ENCODE peak calls at places on chromosomes 3 and 15, in seven cellular contexts. A is ovary; B is lung; O is Peyer's patch; U is dorsolateral prefrontal cortex; D is transverse colon; I is CD4-positive, alpha-beta memory T cell. G is an unnamed sample. For H3K27me3, the result is how much of the 10 kb centered on the place peaks cover.

GRCh38 chr3:9704343-9705322 is 1.0 kb downstream of the CPNE9 start:
- DNase-seq in U (peak), I (peak), A (peak), O (no peak), B (peak), D (peak), G (no peak)

GRCh38 chr15:32030795-32031194 is 480 bp downstream of the CHRNA7 start:
- DNase-seq in U (no peak), I (no peak), O (no peak), B (no peak), D (no peak), A (no peak), G (no peak)

GRCh38 chr3:182969277-182969676 is 11.1 kb downstream of the DCUN1D1 start:
- DNase-seq in O (no peak), A (no peak), B (no peak), U (no peak), D (no peak), I (no peak), G (no peak)

GRCh38 chr15:64134322-64134829 is 17.2 kb upstream of the SNX22 start:
- DNase-seq in A (peak), I (no peak), O (no peak), U (peak), D (no peak), B (peak), G (no peak)

GRCh38 chr15:51828621-51829359 is 663 bp upstream of the TMOD3 start:
- DNase-seq in O (no peak), B (peak), U (no peak), A (no peak), D (no peak), I (no peak), G (no peak)

GRCh38 chr3:126553284-126553811 is 5.4 kb downstream of the C3orf22 start:
- DNase-seq in A (peak), O (peak), B (no peak), D (peak), I (no peak), U (peak), G (no peak)

GRCh38 chr15:84842781-84843180 is 25.6 kb downstream of the ALPK3 start:
- DNase-seq in A (no peak), U (no peak), B (no peak), I (no peak), D (no peak), O (no peak), G (no peak)

GRCh38 chr3:28667646-28668376 is 319.2 kb upstream of the AZI2 start:
- DNase-seq in D (peak), O (peak), A (peak), B (peak), U (peak), I (peak), G (peak)

GRCh38 chr3:5520237-5520636 is 332.7 kb downstream of the EDEM1 start:
- DNase-seq in I (no peak), O (no peak), U (no peak), D (no peak), A (no peak), B (no peak), G (no peak)

GRCh38 chr3:136982520-136983138 is 24.8 kb downstream of the IL20RB start:
- DNase-seq in B (no peak), U (no peak), I (no peak), O (no peak), D (no peak), A (no peak), G (no peak)

GRCh38 chr15:85620321-85621044 is 174.2 kb downstream of the KLHL25 start:
- DNase-seq in A (no peak), B (no peak), O (no peak), U (no peak), I (peak), D (no peak), G (peak)

GRCh38 chr15:25735550-25736384 is 127.4 kb downstream of the ATP10A start:
- DNase-seq in I (no peak), U (peak), A (no peak), B (no peak), O (no peak), D (no peak), G (no peak)

GRCh38 chr15:58510715-58511465 is 79.1 kb downstream of the LIPC start:
- DNase-seq in A (no peak), U (no peak), B (no peak), D (no peak), I (no peak), O (no peak), G (no peak)

DNA sequence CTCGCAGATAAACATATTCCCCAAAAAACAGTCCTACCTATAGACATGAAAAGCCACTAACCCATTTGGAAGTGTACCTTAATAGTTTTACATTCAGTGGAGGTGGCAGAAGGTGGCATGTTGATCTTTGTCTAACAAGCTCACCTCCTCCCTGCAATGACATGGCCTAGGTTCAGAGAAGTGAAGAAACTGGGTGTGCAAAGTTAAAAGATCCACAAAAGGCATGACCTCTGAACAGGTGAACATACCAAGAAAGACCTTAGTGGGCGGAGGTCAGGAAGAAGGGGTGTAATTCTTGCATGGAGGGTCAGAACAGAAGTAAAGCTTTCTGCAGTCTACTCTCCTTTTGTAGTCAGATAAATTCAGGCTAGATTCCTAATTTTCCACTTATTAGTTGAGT is 822 bp downstream of the MRPL3 start:
- DNase-seq in U (no peak), B (no peak), I (no peak), D (no peak), O (no peak), A (no peak), G (no peak)
- H3K27ac ChIP-seq in U (no peak), B (no peak), I (peak), D (peak), O (peak), A (no peak), G (peak)

GRCh38 chr3:152209060-152209459 is 59.7 kb upstream of the MBNL1 start:
- DNase-seq in O (no peak), B (no peak), D (no peak), A (no peak), I (no peak), U (no peak), G (peak)
- H3K4me3 ChIP-seq in O (no peak), B (no peak), D (no peak), A (no peak), I (no peak), U (no peak), G (peak)

GRCh38 chr15:37104413-37105392 is 4.4 kb upstream of the MEIS2 start:
- DNase-seq in I (no peak), U (no peak), A (no peak), O (no peak), D (no peak), B (no peak), G (no peak)

GRCh38 chr15:37107071-37107753 is 6.9 kb upstream of the MEIS2 start:
- DNase-seq in A (no peak), U (no peak), B (no peak), I (no peak), O (no peak), D (no peak), G (no peak)

GRCh38 chr15:37107754-37108724 is 7.7 kb upstream of the MEIS2 start:
- DNase-seq in B (no peak), O (no peak), D (no peak), A (no peak), I (no peak), U (no peak), G (no peak)

GRCh38 chr15:37105795-37106333 is 5.5 kb upstream of the MEIS2 start:
- DNase-seq in O (no peak), I (no peak), D (no peak), B (no peak), A (no peak), U (no peak), G (no peak)

GRCh38 chr15:37106490-37107001 is 6.2 kb upstream of the MEIS2 start:
- DNase-seq in I (no peak), U (peak), D (no peak), O (no peak), A (peak), B (no peak), G (no peak)
- H3K27me3 ChIP-seq in I (half or more), U (half or more), D (half or more), O (under half), A (under half), B (under half), G (half or more)

GRCh38 chr3:154242766-154243165 is 81.5 kb downstream of the DHX36 start:
- DNase-seq in B (no peak), U (no peak), I (no peak), D (no peak), A (no peak), O (no peak), G (no peak)
- H3K27ac ChIP-seq in B (peak), U (peak), I (no peak), D (peak), A (no peak), O (no peak), G (no peak)

GRCh38 chr3:106570426-106570825 is 701.6 kb upstream of the CBLB start:
- DNase-seq in B (no peak), U (no peak), A (no peak), I (no peak), O (no peak), D (no peak), G (no peak)

GRCh38 chr3:106560451-106560966 is 691.7 kb upstream of the CBLB start:
- DNase-seq in I (no peak), D (no peak), U (no peak), B (no peak), A (no peak), O (no peak), G (no peak)

DNA sequence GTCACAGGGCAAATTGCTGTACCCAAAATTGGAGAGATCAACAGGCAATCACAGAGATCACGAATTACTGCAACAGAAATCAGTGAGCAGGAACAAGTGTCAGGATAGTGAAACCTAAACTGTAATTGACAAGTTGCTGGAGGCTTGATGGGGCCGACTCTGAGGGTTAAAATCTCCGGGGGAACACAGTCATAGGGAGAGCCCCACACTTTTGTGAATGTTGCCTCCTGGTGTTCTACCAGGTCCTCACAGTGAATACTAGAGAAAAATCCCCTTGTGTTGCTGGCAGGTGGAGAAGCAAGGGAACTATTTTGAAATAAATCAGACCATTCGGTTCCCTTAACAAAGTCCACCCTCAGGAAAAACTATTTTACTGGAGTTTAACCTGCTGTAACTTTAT is 697.5 kb upstream of the CBLB start:
- DNase-seq in I (no peak), D (no peak), B (no peak), U (no peak), A (no peak), O (no peak), G (no peak)
- H3K4me3 ChIP-seq in I (no peak), D (no peak), B (no peak), U (no peak), A (no peak), O (no peak), G (no peak)

GRCh38 chr3:171505822-171506333 is 45.7 kb upstream of the TNIK start:
- DNase-seq in I (no peak), U (no peak), O (no peak), D (no peak), A (no peak), B (no peak), G (no peak)
- H3K27me3 ChIP-seq in I (under half), U (under half), O (under half), D (under half), A (under half), B (under half), G (under half)

GRCh38 chr3:29868702-29869101 is 587.8 kb downstream of the RBMS3 start:
- DNase-seq in B (no peak), U (no peak), D (no peak), A (no peak), O (no peak), I (no peak), G (no peak)

GRCh38 chr3:29864809-29865208 is 583.9 kb downstream of the RBMS3 start:
- DNase-seq in A (no peak), D (no peak), I (no peak), O (no peak), U (no peak), B (no peak), G (no peak)
- H3K27ac ChIP-seq in A (no peak), D (no peak), I (no peak), O (no peak), U (no peak), B (no peak), G (no peak)

GRCh38 chr15:96336045-96336642 is 5.6 kb downstream of the NR2F2 start:
- DNase-seq in A (no peak), B (no peak), O (no peak), D (peak), U (no peak), I (no peak), G (no peak)
- H3K4me3 ChIP-seq in A (peak), B (peak), O (peak), D (peak), U (peak), I (no peak), G (no peak)

DNA sequence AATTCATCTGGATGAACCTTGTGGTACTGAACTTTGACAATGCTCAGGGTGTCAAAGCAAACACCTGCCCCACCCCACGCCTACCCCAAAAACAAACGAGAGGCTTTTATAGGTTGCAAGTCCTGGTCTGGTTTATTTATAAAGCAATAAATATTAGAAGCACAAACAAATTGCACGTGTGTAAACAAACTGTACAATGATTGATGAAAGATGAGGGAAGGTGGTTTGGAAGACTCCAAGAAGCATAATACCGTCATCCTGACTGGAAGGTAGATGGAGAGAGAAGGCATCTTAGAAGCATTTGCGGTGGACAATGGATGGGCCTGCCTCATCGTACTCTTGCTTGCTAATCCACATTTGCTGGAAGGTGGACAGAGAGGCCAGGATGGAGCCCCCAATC is 5.2 kb downstream of the ACTC1 start:
- DNase-seq in B (no peak), O (no peak), I (no peak), D (no peak), U (no peak), A (no peak), G (no peak)
- H3K27me3 ChIP-seq in B (under half), O (under half), I (under half), D (under half), U (under half), A (under half), G (under half)

G was measured in CD4-positive, CD25-positive, alpha-beta regulatory T cell.